ENCODE peak calls at places on chromosomes 12 and 14, in five cellular contexts. One of them, this sample, is unnamed.

GRCh38 chr12:6199531-6200265 is 502 bp upstream of the CD9 start:
- DNase-seq in activated CD4-positive, CD25-positive, alpha-beta regulatory T cell treated with anti-CD3 and anti-CD28 coated beads, Interleukin-2, amount 50 U/mL, for 72 hours: no peak
- DNase-seq in GM04504: no peak
- DNase-seq in stomach: no peak
- DNase-seq in lung: peak
- DNase-seq in this sample: no peak

GRCh38 chr12:64457036-64457435 is 5.1 kb downstream of the TBK1 start:
- DNase-seq in stomach: no peak
- DNase-seq in GM04504: no peak
- DNase-seq in lung: no peak
- DNase-seq in activated CD4-positive, CD25-positive, alpha-beta regulatory T cell treated with anti-CD3 and anti-CD28 coated beads, Interleukin-2, amount 50 U/mL, for 72 hours: no peak
- DNase-seq in this sample: no peak

GRCh38 chr14:50363734-50364113 is 33.0 kb downstream of the CDKL1 start:
- DNase-seq in activated CD4-positive, CD25-positive, alpha-beta regulatory T cell treated with anti-CD3 and anti-CD28 coated beads, Interleukin-2, amount 50 U/mL, for 72 hours: no peak
- DNase-seq in stomach: no peak
- DNase-seq in lung: no peak
- DNase-seq in GM04504: no peak
- DNase-seq in this sample: no peak

GRCh38 chr14:50530358-50530757 is 2.0 kb downstream of the MAP4K5 start:
- DNase-seq in activated CD4-positive, CD25-positive, alpha-beta regulatory T cell treated with anti-CD3 and anti-CD28 coated beads, Interleukin-2, amount 50 U/mL, for 72 hours: no peak
- DNase-seq in stomach: no peak
- DNase-seq in lung: no peak
- DNase-seq in GM04504: no peak
- DNase-seq in this sample: no peak

GRCh38 chr12:6193853-6194815 is 6.1 kb upstream of the CD9 start:
- DNase-seq in activated CD4-positive, CD25-positive, alpha-beta regulatory T cell treated with anti-CD3 and anti-CD28 coated beads, Interleukin-2, amount 50 U/mL, for 72 hours: no peak
- DNase-seq in stomach: peak
- DNase-seq in GM04504: no peak
- DNase-seq in lung: no peak
- DNase-seq in this sample: no peak

GRCh38 chr14:78446807-78447206 is 276.6 kb downstream of the NRXN3 start:
- DNase-seq in stomach: no peak
- DNase-seq in activated CD4-positive, CD25-positive, alpha-beta regulatory T cell treated with anti-CD3 and anti-CD28 coated beads, Interleukin-2, amount 50 U/mL, for 72 hours: no peak
- DNase-seq in GM04504: no peak
- DNase-seq in lung: no peak
- DNase-seq in this sample: no peak

GRCh38 chr14:82595466-82595865 is 1061.8 kb upstream of the SEL1L start:
- DNase-seq in activated CD4-positive, CD25-positive, alpha-beta regulatory T cell treated with anti-CD3 and anti-CD28 coated beads, Interleukin-2, amount 50 U/mL, for 72 hours: no peak
- DNase-seq in stomach: no peak
- DNase-seq in lung: no peak
- DNase-seq in GM04504: no peak
- DNase-seq in this sample: no peak

GRCh38 chr14:22422238-22422637 is 166.8 kb downstream of the DAD1 start:
- DNase-seq in stomach: no peak
- DNase-seq in lung: no peak
- DNase-seq in activated CD4-positive, CD25-positive, alpha-beta regulatory T cell treated with anti-CD3 and anti-CD28 coated beads, Interleukin-2, amount 50 U/mL, for 72 hours: no peak
- DNase-seq in GM04504: no peak
- DNase-seq in this sample: no peak

GRCh38 chr12:124434951-124435805 is 132.2 kb downstream of the NCOR2 start:
- DNase-seq in GM04504: no peak
- DNase-seq in activated CD4-positive, CD25-positive, alpha-beta regulatory T cell treated with anti-CD3 and anti-CD28 coated beads, Interleukin-2, amount 50 U/mL, for 72 hours: no peak
- DNase-seq in stomach: no peak
- DNase-seq in lung: no peak
- DNase-seq in this sample: no peak